ENCODE peak calls at places on chromosomes 13 and 19, in eight cellular contexts. C is HCT116, E is mesendoderm, U is SK-N-SH, W is fibroblast of lung, X is PC-3, Q is GM23338, F is IMR-90. B is an unnamed sample.

GRCh38 chr19:39659791-39660190 is 4.1 kb downstream of the LGALS16 start:
- DNase-seq in C (no peak), E (no peak), U (no peak), W (no peak), X (no peak), Q (no peak), F (no peak), B (no peak)

GRCh38 chr19:3108775-3109174 is 14.6 kb downstream of the GNA11 start:
- DNase-seq in C (no peak), E (peak), U (peak), W (peak), X (peak), Q (peak), F (peak), B (peak)

GRCh38 chr13:98959299-98959698 is 18.6 kb downstream of the DOCK9 start:
- DNase-seq in C (no peak), E (no peak), U (no peak), W (no peak), X (no peak), Q (no peak), F (no peak), B (no peak)

GRCh38 chr13:73865027-73865426 is 269.2 kb downstream of the KLF12 start:
- DNase-seq in C (no peak), E (no peak), U (no peak), W (no peak), X (no peak), Q (no peak), F (no peak), B (no peak)

GRCh38 chr19:35306473-35307246 is 14.7 kb downstream of the MAG start:
- DNase-seq in C (no peak), E (peak), U (no peak), W (no peak), X (peak), Q (peak), F (no peak), B (peak)

GRCh38 chr13:23668557-23668956 is 98.3 kb downstream of the TNFRSF19 start:
- DNase-seq in C (no peak), E (no peak), U (no peak), W (no peak), X (no peak), Q (no peak), F (no peak), B (no peak)

GRCh38 chr19:28705008-28705407 is 507.9 kb downstream of the UQCRFS1 start:
- DNase-seq in C (no peak), E (peak), U (no peak), W (peak), X (peak), Q (peak), F (peak), B (no peak)

GRCh38 chr19:45117167-45117594 is 24.2 kb downstream of the PPP1R37 start:
- DNase-seq in C (no peak), E (no peak), U (no peak), W (peak), X (no peak), Q (no peak), F (peak), B (no peak)

GRCh38 chr13:105990256-105990958 is 545.1 kb downstream of the EFNB2 start:
- DNase-seq in C (no peak), E (no peak), U (no peak), W (peak), X (peak), Q (no peak), F (peak), B (no peak)

GRCh38 chr13:88592105-88592504 is 920.9 kb downstream of the SLITRK5 start:
- DNase-seq in C (no peak), E (peak), U (no peak), W (no peak), X (no peak), Q (no peak), F (no peak), B (no peak)

GRCh38 chr19:33221641-33222040 is 4.0 kb downstream of the SLC7A10 start:
- DNase-seq in C (no peak), E (no peak), U (no peak), W (peak), X (peak), Q (no peak), F (peak), B (no peak)

GRCh38 chr19:38277969-38278680 is 13.8 kb downstream of the SPINT2 start:
- DNase-seq in C (no peak), E (peak), U (peak), W (peak), X (peak), Q (no peak), F (peak), B (peak)

GRCh38 chr19:35663981-35664380 is 2.3 kb upstream of the UPK1A start:
- DNase-seq in C (no peak), E (no peak), U (no peak), W (no peak), X (no peak), Q (no peak), F (no peak), B (no peak)

GRCh38 chr19:57914517-57914916 is 1.9 kb downstream of the ZNF417 start:
- DNase-seq in C (no peak), E (no peak), U (no peak), W (no peak), X (no peak), Q (no peak), F (no peak), B (no peak)

GRCh38 chr13:110965755-110966134 is 50.9 kb upstream of the ANKRD10 start:
- DNase-seq in C (no peak), E (no peak), U (no peak), W (no peak), X (no peak), Q (no peak), F (no peak), B (no peak)

GRCh38 chr13:110973007-110973700 is 58.3 kb upstream of the ANKRD10 start:
- DNase-seq in C (no peak), E (no peak), U (no peak), W (no peak), X (no peak), Q (no peak), F (no peak), B (no peak)

GRCh38 chr13:110976785-110977184 is 61.9 kb upstream of the ANKRD10 start:
- DNase-seq in C (no peak), E (no peak), U (no peak), W (no peak), X (no peak), Q (no peak), F (peak), B (no peak)

GRCh38 chr13:110971486-110971885 is 56.6 kb upstream of the ANKRD10 start:
- DNase-seq in C (no peak), E (no peak), U (no peak), W (no peak), X (peak), Q (no peak), F (no peak), B (no peak)
- H3K27ac ChIP-seq in C (no peak), E (no peak), U (no peak), W (no peak), X (no peak), Q (no peak), F (no peak), B (no peak)

GRCh38 chr19:48728882-48729645 is 9.5 kb upstream of the MAMSTR start:
- DNase-seq in C (no peak), E (peak), U (no peak), W (no peak), X (no peak), Q (peak), F (no peak), B (no peak)
- H3K4me2 ChIP-seq in C (no peak), E (peak), U (no peak), W (no peak), X (no peak), Q (peak), F (no peak), B (no peak)

GRCh38 chr13:21945195-21945594 is 274.3 kb downstream of the FGF9 start:
- DNase-seq in C (no peak), E (no peak), U (no peak), W (no peak), X (no peak), Q (no peak), F (no peak), B (no peak)

GRCh38 chr13:21944610-21945009 is 273.7 kb downstream of the FGF9 start:
- DNase-seq in C (no peak), E (no peak), U (no peak), W (no peak), X (no peak), Q (no peak), F (no peak), B (no peak)

GRCh38 chr13:21948781-21949474 is 278.1 kb downstream of the FGF9 start:
- DNase-seq in C (no peak), E (no peak), U (no peak), W (no peak), X (no peak), Q (no peak), F (no peak), B (no peak)

DNA sequence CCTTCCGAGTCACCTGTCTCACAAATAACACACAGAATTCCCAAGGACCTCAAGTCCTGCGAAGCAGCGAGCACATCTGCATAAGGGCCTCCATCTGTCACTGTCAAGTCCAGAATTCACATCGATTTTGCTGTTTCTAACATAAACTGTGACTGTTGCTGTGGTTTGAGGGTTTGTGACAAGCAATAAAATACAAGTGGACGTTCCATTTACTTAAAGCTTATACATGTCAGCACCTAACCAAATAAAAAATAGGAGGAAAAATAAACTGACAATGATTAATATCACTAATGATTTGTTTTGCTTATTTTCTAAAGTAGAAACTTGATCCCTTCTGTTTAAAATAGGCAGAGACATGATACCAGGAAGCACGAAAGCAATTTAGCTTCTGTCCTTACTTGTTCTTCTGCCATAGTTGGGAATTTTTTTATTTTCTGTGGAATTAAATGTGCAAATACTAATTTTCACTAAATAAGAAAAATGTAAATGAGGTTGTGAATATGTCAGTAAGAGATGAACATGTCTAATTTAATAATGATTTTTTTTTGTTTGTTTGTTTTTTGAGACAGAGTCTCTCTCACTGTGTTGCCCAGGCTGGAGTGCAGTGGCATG is 279.1 kb downstream of the FGF9 start:
- DNase-seq in C (no peak), E (no peak), U (no peak), W (no peak), X (no peak), Q (no peak), F (peak), B (no peak)
- H3K27ac ChIP-seq in C (no peak), E (no peak), U (no peak), W (no peak), X (no peak), Q (no peak), F (no peak), B (no peak)

GRCh38 chr13:44263920-44264610 is 109.6 kb upstream of the SERP2 start:
- DNase-seq in C (no peak), E (no peak), U (no peak), W (peak), X (no peak), Q (no peak), F (peak), B (no peak)

GRCh38 chr13:44257806-44258205 is 115.8 kb upstream of the SERP2 start:
- DNase-seq in C (no peak), E (no peak), U (no peak), W (peak), X (no peak), Q (no peak), F (no peak), B (no peak)

GRCh38 chr13:44259045-44260042 is 114.3 kb upstream of the SERP2 start:
- DNase-seq in C (no peak), E (no peak), U (peak), W (peak), X (peak), Q (no peak), F (peak), B (no peak)
- H3K4me2 ChIP-seq in C (no peak), E (no peak), U (peak), W (peak), X (peak), Q (no peak), F (peak), B (no peak)